ENCODE peak calls at places on chromosomes 12 and 14, in four cellular contexts. W is left ventricle myocardium inferior, Q is ACHN, H is right cardiac atrium. A is an unnamed sample.

GRCh38 chr12:70243510-70244331 is 488 bp downstream of the CNOT2 start:
- DNase-seq in W (peak; percentile 69), Q (peak; percentile 73), H (peak; percentile 74), A (peak; percentile 76)

GRCh38 chr12:113155060-113155459 is 5.5 kb downstream of the CFAP73 start:
- DNase-seq in W (no peak), Q (no peak), H (no peak), A (no peak)

GRCh38 chr12:82357845-82358199 is 365 bp downstream of the CCDC59 start:
- DNase-seq in W (no peak), Q (peak; percentile 23), H (no peak), A (no peak)

GRCh38 chr12:1373887-1374286 is 220.5 kb downstream of the FBXL14 start:
- DNase-seq in W (no peak), Q (no peak), H (no peak), A (no peak)

GRCh38 chr14:79332504-79333197 is 878.7 kb downstream of the DIO2 start:
- DNase-seq in W (no peak), Q (no peak), H (no peak), A (no peak)

GRCh38 chr14:60651936-60652673 is 2.8 kb upstream of the SIX1 start:
- DNase-seq in W (no peak), Q (no peak), H (no peak), A (peak; percentile 39)

GRCh38 chr12:94973202-94973601 is 30.3 kb downstream of the NDUFA12 start:
- DNase-seq in W (no peak), Q (peak; percentile 73), H (no peak), A (no peak)

GRCh38 chr12:39064712-39065111 is 159.3 kb upstream of the CPNE8 start:
- DNase-seq in W (no peak), Q (no peak), H (no peak), A (no peak)

GRCh38 chr14:104803916-104804371 is 3.0 kb downstream of the ZBTB42 start:
- DNase-seq in W (no peak), Q (no peak), H (peak; percentile 14), A (no peak)

GRCh38 chr14:51424041-51424440 is 184.0 kb downstream of the TMX1 start:
- DNase-seq in W (no peak), Q (no peak), H (no peak), A (no peak)

GRCh38 chr12:92961949-92962348 is 32.9 kb upstream of the EEA1 start:
- DNase-seq in W (no peak), Q (no peak), H (no peak), A (no peak)

GRCh38 chr12:3304436-3305135 is 186.4 kb upstream of the PRMT8 start:
- DNase-seq in W (no peak), Q (peak; percentile 98), H (no peak), A (peak; percentile 95)

GRCh38 chr14:90400904-90401561 is 4.2 kb downstream of the CALM1 start:
- DNase-seq in W (no peak), Q (no peak), H (no peak), A (no peak)

GRCh38 chr12:61880186-61880585 is 380.0 kb upstream of the USP15 start:
- DNase-seq in W (no peak), Q (no peak), H (no peak), A (no peak)

GRCh38 chr12:2877959-2878732 is 1.1 kb downstream of the RHNO1 start:
- DNase-seq in W (no peak), Q (peak; percentile 47), H (no peak), A (peak; percentile 40)

GRCh38 chr14:21233457-21234076 is 35.7 kb downstream of the HNRNPC start:
- DNase-seq in W (no peak), Q (no peak), H (no peak), A (no peak)

GRCh38 chr14:57519051-57519450 is 25.4 kb upstream of the CCDC198 start:
- DNase-seq in W (no peak), Q (no peak), H (no peak), A (no peak)

GRCh38 chr12:132074216-132074615 is 69.9 kb downstream of the DDX51 start:
- DNase-seq in W (no peak), Q (no peak), H (no peak), A (peak; percentile 59)

A was measured in lung microvascular endothelial cell.